ENCODE peak calls at places on chromosomes 5 and 9, in ten cellular contexts. E, T, L, V, J, N, O, S, A and R are unnamed samples.

GRCh38 chr5:145975361-145976066 is 39.1 kb downstream of the SH3RF2 start:
- DNase-seq in N (peak; percentile 49), J (no peak), E (no peak), L (no peak), V (peak; percentile 19), O (peak; percentile 69), T (no peak), S (no peak), A (peak; percentile 95), R (no peak)

GRCh38 chr5:36741138-36741537 is 134.7 kb downstream of the SLC1A3 start:
- DNase-seq in O (no peak), S (no peak), J (no peak), V (no peak), A (no peak), L (no peak), N (no peak), E (no peak), T (no peak), R (no peak)

GRCh38 chr5:91357012-91357634 is 26.0 kb downstream of the ARRDC3 start:
- DNase-seq in T (no peak), V (no peak), J (no peak), L (no peak), S (no peak), A (no peak), N (no peak), E (no peak), O (no peak), R (no peak)

GRCh38 chr5:172773481-172774469 is 2.8 kb upstream of the DUSP1 start:
- DNase-seq in V (no peak), J (no peak), N (no peak), L (no peak), S (no peak), O (no peak), T (no peak), E (no peak), A (peak; percentile 65), R (no peak)

GRCh38 chr5:75335952-75336624 is 932 bp upstream of the HMGCR start:
- DNase-seq in A (peak; percentile 83), O (peak; percentile 61), L (peak; percentile 51), T (no peak), S (no peak), J (no peak), N (peak; percentile 50), E (no peak), V (peak; percentile 73), R (peak; percentile 38)

GRCh38 chr9:136543830-136544548 is 1.9 kb downstream of the NOTCH1 start:
- DNase-seq in S (peak; percentile 78), A (no peak), N (no peak), J (no peak), L (no peak), T (peak; percentile 90), V (no peak), E (no peak), O (no peak), R (no peak)

GRCh38 chr9:107653263-107653821 is 163.8 kb upstream of the KLF4 start:
- DNase-seq in V (no peak), A (no peak), J (no peak), S (no peak), O (no peak), T (no peak), N (no peak), E (no peak), L (no peak), R (no peak)

GRCh38 chr9:93684806-93685553 is 108.6 kb downstream of the PHF2 start:
- DNase-seq in N (no peak), A (no peak), E (no peak), V (no peak), O (no peak), S (peak; percentile 27), J (no peak), T (no peak), L (peak; percentile 10), R (no peak)

GRCh38 chr5:72565519-72566289 is 58.5 kb upstream of the ZNF366 start:
- DNase-seq in A (no peak), T (no peak), O (no peak), J (no peak), V (no peak), N (no peak), S (no peak), L (no peak), E (no peak), R (no peak)

GRCh38 chr9:32738501-32739172 is 44.7 kb upstream of the TMEM215 start:
- DNase-seq in T (no peak), V (no peak), O (no peak), N (no peak), S (no peak), J (no peak), L (no peak), E (no peak), A (peak; percentile 11), R (no peak)

GRCh38 chr5:13708906-13709305 is 235.6 kb downstream of the DNAH5 start:
- DNase-seq in O (no peak), V (no peak), L (no peak), S (no peak), J (no peak), T (no peak), A (no peak), N (no peak), E (no peak), R (no peak)

GRCh38 chr5:26761040-26761439 is 277.3 kb downstream of the CDH9 start:
- DNase-seq in J (no peak), A (no peak), T (no peak), O (peak; percentile 53), N (no peak), S (no peak), V (no peak), L (no peak), E (no peak), R (no peak)

GRCh38 chr5:66646570-66646969 is 50.4 kb downstream of the MAST4 start:
- DNase-seq in T (no peak), O (peak; percentile 59), L (no peak), V (peak; percentile 28), E (no peak), A (peak; percentile 14), J (no peak), S (no peak), N (no peak), R (no peak)

GRCh38 chr9:128072144-128073021 is 4.4 kb downstream of the SLC25A25 start:
- DNase-seq in A (peak; percentile 65), O (peak; percentile 53), S (no peak), L (peak; percentile 85), E (peak; percentile 67), N (no peak), J (no peak), T (peak; percentile 68), V (no peak), R (peak; percentile 71)

GRCh38 chr5:53479045-53479655 is 1.3 kb upstream of the FST start:
- DNase-seq in S (no peak), O (no peak), J (no peak), T (no peak), A (peak; percentile 17), V (peak; percentile 38), L (no peak), N (no peak), E (no peak), R (no peak)
- H3K27me3 ChIP-seq in S (no peaks in the 10 kb centered on the region), O (peaks cover 56% of the 10 kb centered on the region), J (no peaks in the 10 kb centered on the region), T (no peaks in the 10 kb centered on the region), A (no peaks in the 10 kb centered on the region), V (no peaks in the 10 kb centered on the region), L (no peaks in the 10 kb centered on the region), N (no peaks in the 10 kb centered on the region), E (peaks cover 32% of the 10 kb centered on the region), R (no peaks in the 10 kb centered on the region)

GRCh38 chr9:133959171-133959570 is 33.0 kb downstream of the VAV2 start:
- DNase-seq in A (no peak), E (no peak), V (no peak), O (no peak), T (no peak), L (no peak), N (no peak), J (no peak), S (no peak), R (no peak)

GRCh38 chr9:133959966-133960567 is 32.1 kb downstream of the VAV2 start:
- DNase-seq in A (no peak), V (no peak), N (no peak), S (no peak), L (no peak), O (no peak), T (no peak), J (no peak), E (no peak), R (no peak)

GRCh38 chr9:133962341-133962740 is 29.8 kb downstream of the VAV2 start:
- DNase-seq in A (no peak), V (no peak), J (no peak), N (no peak), S (no peak), L (no peak), T (no peak), E (no peak), O (no peak), R (no peak)

GRCh38 chr9:133961226-133962165 is 30.6 kb downstream of the VAV2 start:
- DNase-seq in T (no peak), E (no peak), S (no peak), V (no peak), A (no peak), L (no peak), J (no peak), O (peak; percentile 6), N (no peak), R (no peak)

GRCh38 chr9:133960568-133961129 is 31.5 kb downstream of the VAV2 start:
- DNase-seq in N (no peak), L (peak; percentile 54), E (no peak), V (no peak), O (no peak), S (peak; percentile 71), T (no peak), J (no peak), A (no peak), R (no peak)
- TF ChIP-seq CTCF in N (no peak), L (no peak), E (no peak), V (no peak), O (no peak), S (peak; percentile 56), T (no peak), J (no peak), A (no peak), R (no peak)

GRCh38 chr5:150085950-150086715 is at the start of gene CSF1R:
- DNase-seq in N (no peak), L (peak; percentile 27), E (no peak), A (no peak), J (peak; percentile 70), V (no peak), T (no peak), S (no peak), O (no peak), R (no peak)
- H3K27me3 ChIP-seq in N (peaks cover 23% of the 10 kb centered on the region), L (no peaks in the 10 kb centered on the region), E (no peaks in the 10 kb centered on the region), A (no peaks in the 10 kb centered on the region), J (no peaks in the 10 kb centered on the region), V (peaks cover 10% of the 10 kb centered on the region), T (no peaks in the 10 kb centered on the region), S (no peaks in the 10 kb centered on the region), O (peaks cover 41% of the 10 kb centered on the region), R (peaks cover 9% of the 10 kb centered on the region)

GRCh38 chr5:148120317-148120716 is 48.0 kb upstream of the SPINK14 start:
- DNase-seq in E (no peak), J (no peak), N (no peak), T (no peak), V (no peak), O (no peak), S (no peak), L (no peak), A (no peak), R (no peak)

DNA sequence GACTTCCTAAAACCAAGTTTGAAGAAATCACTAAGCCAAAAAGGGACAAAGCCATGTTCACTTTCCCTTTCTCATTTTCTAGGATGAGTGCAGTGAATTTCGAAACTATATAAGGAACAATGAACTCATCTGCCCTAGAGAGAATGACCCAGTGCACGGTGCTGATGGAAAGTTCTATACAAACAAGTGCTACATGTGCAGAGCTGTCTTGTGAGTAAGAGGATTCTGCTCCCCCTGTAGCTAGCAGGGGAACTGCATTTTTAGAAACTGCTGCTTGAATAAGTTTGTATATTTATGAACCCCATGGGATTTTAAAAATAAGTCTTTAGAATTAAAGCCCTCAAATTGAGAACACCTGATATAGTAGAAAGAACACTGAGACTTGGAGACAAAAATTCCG is 42.7 kb upstream of the SPINK14 start:
- DNase-seq in O (no peak), L (no peak), V (peak; percentile 13), A (no peak), J (no peak), N (no peak), E (no peak), S (no peak), T (no peak), R (no peak)
- TF ChIP-seq CTCF in O (peak; percentile 24), L (no peak), V (no peak), A (peak; percentile 8), J (no peak), N (peak; percentile 39), E (no peak), S (no peak), T (no peak), R (no peak)